ENCODE peak calls at places on chromosomes 7 and 10, in four cellular contexts. M is CD8-positive, alpha-beta memory T cell; U is small intestine; A is Peyer's patch. B is an unnamed sample.

GRCh38 chr10:49254556-49255318 is 44.2 kb upstream of the C10orf71 start:
- DNase-seq in M (no peak), U (peak; percentile 15), A (no peak), B (no peak)

GRCh38 chr7:92633211-92633906 is 43.2 kb upstream of the FAM133B start:
- DNase-seq in M (no peak), U (peak; percentile 74), A (no peak), B (no peak)

GRCh38 chr7:94028768-94029167 is 24.6 kb upstream of the BET1 start:
- DNase-seq in M (no peak), U (no peak), A (no peak), B (no peak)

GRCh38 chr7:127447326-127447945 is 54.9 kb upstream of the ZNF800 start:
- DNase-seq in M (peak; percentile 59), U (peak; percentile 48), A (no peak), B (no peak)

GRCh38 chr7:142790056-142790455 is 19.3 kb downstream of the PRSS2 start:
- DNase-seq in M (peak; percentile 26), U (no peak), A (no peak), B (no peak)

GRCh38 chr10:130666215-130666614 is 530.0 kb downstream of the GLRX3 start:
- DNase-seq in M (no peak), U (no peak), A (no peak), B (no peak)

GRCh38 chr7:107473975-107474598 is 4.2 kb downstream of the GPR22 start:
- DNase-seq in M (no peak), U (no peak), A (no peak), B (no peak)

GRCh38 chr7:50369408-50370026 is 65.0 kb downstream of the IKZF1 start:
- DNase-seq in M (peak; percentile 82), U (peak; percentile 39), A (no peak), B (no peak)

GRCh38 chr7:84394219-84394618 is 199.6 kb upstream of the SEMA3A start:
- DNase-seq in M (no peak), U (no peak), A (no peak), B (no peak)

GRCh38 chr10:121070257-121070656 is 219.1 kb downstream of the WDR11 start:
- DNase-seq in M (no peak), U (peak; percentile 55), A (no peak), B (no peak)

GRCh38 chr7:121313793-121314676 is 14.8 kb upstream of the WNT16 start:
- DNase-seq in M (no peak), U (peak; percentile 47), A (no peak), B (no peak)

GRCh38 chr7:35258891-35259537 is 5.1 kb upstream of the TBX20 start:
- DNase-seq in M (no peak), U (no peak), A (no peak), B (no peak)

GRCh38 chr7:131949659-131950058 is 393.2 kb upstream of the PODXL start:
- DNase-seq in M (no peak), U (no peak), A (no peak), B (no peak)

GRCh38 chr10:116038259-116038658 is 234.7 kb downstream of the GFRA1 start:
- DNase-seq in M (no peak), U (no peak), A (no peak), B (no peak)

GRCh38 chr10:2985729-2986232 is 81.6 kb upstream of the PFKP start:
- DNase-seq in M (no peak), U (peak; percentile 99), A (peak; percentile 85), B (no peak)

GRCh38 chr10:132522521-132523411 is 14.8 kb upstream of the INPP5A start:
- DNase-seq in M (no peak), U (no peak), A (peak; percentile 47), B (no peak)

GRCh38 chr7:51350195-51350896 is 33.7 kb upstream of the COBL start:
- DNase-seq in M (no peak), U (peak; percentile 34), A (no peak), B (no peak)

GRCh38 chr10:91983403-91983802 is 59.8 kb downstream of the BTAF1 start:
- DNase-seq in M (no peak), U (no peak), A (no peak), B (no peak)

GRCh38 chr10:70295946-70296345 is 12.1 kb upstream of the NPFFR1 start:
- DNase-seq in M (no peak), U (no peak), A (no peak), B (no peak)

GRCh38 chr7:142950235-142950634 is 11.0 kb downstream of the LLCFC1 start:
- DNase-seq in M (no peak), U (no peak), A (no peak), B (no peak)

GRCh38 chr10:86857097-86857825 is 100.2 kb downstream of the MMRN2 start:
- DNase-seq in M (no peak), U (no peak), A (no peak), B (no peak)

GRCh38 chr10:97542169-97543024 is 30.2 kb upstream of the ANKRD2 start:
- DNase-seq in M (no peak), U (no peak), A (no peak), B (no peak)

GRCh38 chr7:99374121-99375064 is at the start of gene ARPC1B:
- DNase-seq in M (peak; percentile 85), U (peak; percentile 87), A (peak; percentile 91), B (peak; percentile 78)

GRCh38 chr7:27548304-27548703 is 114.4 kb downstream of the HIBADH start:
- DNase-seq in M (no peak), U (no peak), A (no peak), B (no peak)

GRCh38 chr7:2922271-2922691 is 78.2 kb upstream of the GNA12 start:
- DNase-seq in M (no peak), U (no peak), A (no peak), B (no peak)

GRCh38 chr10:95181731-95182130 is 12.3 kb upstream of the ACSM6 start:
- DNase-seq in M (no peak), U (peak; percentile 9), A (no peak), B (no peak)

GRCh38 chr10:96986200-96986856 is 154.2 kb downstream of the LCOR start:
- DNase-seq in M (no peak), U (no peak), A (no peak), B (no peak)

GRCh38 chr10:17116193-17116592 is 13.4 kb downstream of the CUBN start:
- DNase-seq in M (no peak), U (no peak), A (peak; percentile 59), B (no peak)

GRCh38 chr7:120110169-120110568 is 162.8 kb upstream of the KCND2 start:
- DNase-seq in M (no peak), U (no peak), A (no peak), B (no peak)

GRCh38 chr7:39741942-39742623 is 118.7 kb downstream of the RALA start:
- DNase-seq in M (peak; percentile 41), U (peak; percentile 29), A (peak; percentile 61), B (no peak)

GRCh38 chr7:27185013-27185707 is at the start of gene HOXA11:
- DNase-seq in M (no peak), U (no peak), A (no peak), B (no peak)

GRCh38 chr10:112208292-112208691 is 24.7 kb upstream of the GPAM start:
- DNase-seq in M (no peak), U (no peak), A (no peak), B (no peak)

GRCh38 chr7:11833431-11833830 is 1.4 kb upstream of the THSD7A start:
- DNase-seq in M (no peak), U (no peak), A (no peak), B (no peak)

GRCh38 chr10:70253878-70254765 is 20.9 kb upstream of the PPA1 start:
- DNase-seq in M (no peak), U (no peak), A (no peak), B (no peak)

GRCh38 chr7:144407266-144407931 is 3.9 kb upstream of the NOBOX start:
- DNase-seq in M (no peak), U (no peak), A (no peak), B (no peak)

GRCh38 chr10:68231106-68231901 is 609 bp downstream of the ATOH7 start:
- DNase-seq in M (peak; percentile 25), U (peak; percentile 45), A (peak; percentile 70), B (no peak)

GRCh38 chr7:21454906-21455305 is 27.0 kb downstream of the SP4 start:
- DNase-seq in M (no peak), U (no peak), A (no peak), B (no peak)
- H3K9me3 ChIP-seq in M (no peaks in the 10 kb centered on the region), U (no peaks in the 10 kb centered on the region), A (no peaks in the 10 kb centered on the region), B (no peaks in the 10 kb centered on the region)

GRCh38 chr7:41007351-41007751 is 695.5 kb downstream of the INHBA start:
- DNase-seq in M (no peak), U (no peak), A (no peak), B (no peak)

GRCh38 chr7:41010967-41011366 is 691.9 kb downstream of the INHBA start:
- DNase-seq in M (no peak), U (no peak), A (no peak), B (no peak)

GRCh38 chr7:41010418-41010817 is 692.5 kb downstream of the INHBA start:
- DNase-seq in M (no peak), U (no peak), A (no peak), B (no peak)

DNA sequence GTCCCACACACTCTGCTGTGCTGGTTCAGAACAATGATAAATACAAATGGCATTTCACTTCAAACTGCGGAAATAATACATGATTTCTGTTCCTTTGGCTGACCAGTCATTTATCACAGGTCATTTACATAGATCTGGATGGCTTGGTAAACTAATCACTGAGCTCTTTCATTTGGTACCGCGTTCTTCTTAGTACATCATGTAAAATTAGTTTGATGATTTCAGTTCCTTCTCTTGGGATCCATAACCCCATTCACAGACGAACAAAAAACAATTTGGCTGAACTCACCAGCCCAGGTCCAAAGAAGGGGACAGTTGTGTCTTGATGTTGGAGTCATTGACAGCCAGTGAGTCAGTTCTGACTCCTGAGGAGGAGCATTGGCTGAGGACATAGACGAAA is 689.8 kb downstream of the INHBA start:
- DNase-seq in M (no peak), U (no peak), A (no peak), B (no peak)
- H3K4me1 ChIP-seq in M (no peaks in the 10 kb centered on the region), U (no peaks in the 10 kb centered on the region), A (no peaks in the 10 kb centered on the region), B (no peaks in the 10 kb centered on the region)

DNA sequence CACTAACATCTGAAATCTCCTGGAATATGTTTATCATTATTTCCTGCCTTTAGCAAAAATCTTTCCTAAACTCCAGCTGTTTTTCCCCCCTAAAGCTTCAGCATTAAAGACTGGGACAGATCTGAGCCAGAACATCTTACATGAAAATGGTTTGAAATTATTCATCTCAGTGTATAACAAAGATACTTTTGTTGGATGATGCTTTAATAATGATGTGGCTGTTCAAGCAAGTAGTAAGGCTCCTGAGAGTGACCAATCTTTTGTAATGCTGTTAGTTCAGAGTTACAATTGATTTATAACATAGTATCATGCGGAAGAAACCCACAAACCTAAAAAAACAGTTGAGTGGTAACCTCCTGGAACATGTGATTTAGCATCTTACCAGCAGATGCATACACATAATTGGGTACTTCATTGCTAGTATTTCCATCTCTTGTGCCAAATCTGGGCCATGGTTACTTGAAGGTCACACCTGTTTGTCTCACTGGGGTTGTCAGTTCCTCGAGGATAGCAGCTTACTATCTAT is 1.5 kb downstream of the BZW2 start:
- DNase-seq in M (no peak), U (no peak), A (no peak), B (no peak)
- H3K4me3 ChIP-seq in M (no peak overlapping the region), U (peak overlapping the region; percentile 83), A (no peak overlapping the region), B (no peak overlapping the region)

DNA sequence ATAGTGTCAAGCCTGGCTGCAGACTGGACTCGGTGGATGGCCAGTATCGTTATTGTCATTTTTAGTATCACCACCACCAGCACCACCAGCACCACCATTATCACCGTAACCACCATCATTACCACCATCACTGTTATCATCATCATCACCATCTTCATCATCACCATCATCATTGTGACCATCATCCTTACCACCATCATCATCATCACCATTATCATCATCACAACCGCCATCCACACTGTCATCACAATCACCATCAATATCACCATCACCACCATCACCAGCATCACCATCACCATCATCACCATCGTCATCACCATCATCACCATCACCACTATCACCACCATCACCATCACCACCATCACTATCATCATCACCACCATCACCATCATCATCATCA is 65.6 kb downstream of the FOXL3 start:
- DNase-seq in M (no peak), U (no peak), A (no peak), B (no peak)
- H3K9me3 ChIP-seq in M (no peaks in the 10 kb centered on the region), U (no peaks in the 10 kb centered on the region), A (no peaks in the 10 kb centered on the region), B (no peaks in the 10 kb centered on the region)

GRCh38 chr10:7152982-7153381 is 257.9 kb downstream of the SFMBT2 start:
- DNase-seq in M (no peak), U (no peak), A (no peak), B (no peak)
- H3K4me1 ChIP-seq in M (no peaks in the 10 kb centered on the region), U (no peaks in the 10 kb centered on the region), A (no peaks in the 10 kb centered on the region), B (no peaks in the 10 kb centered on the region)

B was measured in effector memory CD4-positive, alpha-beta T cell.